ENCODE peak calls at places on chromosomes 1 and 21, in seven cellular contexts. A is B cell, L is uterus, M is nephron progenitor cell, X is right lobe of liver, T is OCI-LY7, W is heart left ventricle. S is an unnamed sample.

GRCh38 chr1:28648493-28649238 is at the start of gene RNU11:
- DNase-seq in X (peak), L (peak), M (peak), W (peak), A (peak), T (peak), S (peak)

GRCh38 chr1:61142726-61143500 is 60.6 kb downstream of the NFIA start:
- DNase-seq in W (no peak), T (no peak), L (no peak), A (no peak), X (no peak), M (no peak), S (no peak)

GRCh38 chr1:218384576-218384975 is 39.4 kb downstream of the TGFB2 start:
- DNase-seq in W (no peak), A (no peak), L (no peak), M (no peak), X (no peak), T (no peak), S (no peak)

GRCh38 chr1:170586942-170587593 is 55.1 kb downstream of the GORAB start:
- DNase-seq in L (peak), T (no peak), M (no peak), X (no peak), W (no peak), A (no peak), S (peak)

GRCh38 chr1:2908081-2908480 is 106.6 kb upstream of the TTC34 start:
- DNase-seq in L (no peak), A (no peak), T (no peak), X (no peak), W (no peak), M (no peak), S (no peak)

GRCh38 chr1:23103001-23103879 is 65.4 kb downstream of the LUZP1 start:
- DNase-seq in A (no peak), W (no peak), L (no peak), T (peak), M (no peak), X (no peak), S (no peak)

GRCh38 chr1:236765831-236766230 is 29.3 kb upstream of the MTR start:
- DNase-seq in L (no peak), M (no peak), W (no peak), A (no peak), X (no peak), T (no peak), S (no peak)

GRCh38 chr1:160108888-160109662 is 6.5 kb upstream of the ATP1A2 start:
- DNase-seq in L (no peak), X (no peak), W (no peak), A (no peak), M (peak), T (peak), S (no peak)

GRCh38 chr1:17436380-17437174 is 2.9 kb downstream of the RCC2 start:
- DNase-seq in T (no peak), L (no peak), X (no peak), W (no peak), A (no peak), M (no peak), S (no peak)

GRCh38 chr1:21547876-21548275 is 38.7 kb downstream of the ALPL start:
- DNase-seq in W (no peak), M (no peak), A (no peak), T (no peak), L (no peak), X (no peak), S (no peak)

GRCh38 chr1:1388078-1388472 is 11.1 kb downstream of the CCNL2 start:
- DNase-seq in M (no peak), L (no peak), W (no peak), A (no peak), T (no peak), X (no peak), S (no peak)

GRCh38 chr1:61227857-61228557 is 145.6 kb downstream of the NFIA start:
- DNase-seq in X (no peak), L (no peak), M (no peak), T (no peak), W (no peak), A (no peak), S (no peak)

GRCh38 chr1:185861630-185862029 is 127.4 kb downstream of the HMCN1 start:
- DNase-seq in X (no peak), W (no peak), M (no peak), A (no peak), L (no peak), T (no peak), S (no peak)

GRCh38 chr21:25878334-25878733 is 143.6 kb downstream of the GABPA start:
- DNase-seq in T (no peak), W (no peak), A (no peak), X (no peak), L (no peak), M (no peak), S (no peak)

GRCh38 chr1:2404890-2405511 is 7.4 kb downstream of the PEX10 start:
- DNase-seq in W (no peak), A (no peak), M (no peak), L (no peak), T (no peak), X (no peak), S (no peak)

GRCh38 chr1:227900571-227901051 is 47.1 kb downstream of the WNT9A start:
- DNase-seq in X (no peak), M (peak), W (peak), T (no peak), A (no peak), L (peak), S (no peak)

GRCh38 chr1:85200367-85200869 is 398 bp downstream of the SYDE2 start:
- DNase-seq in W (peak), A (peak), T (no peak), L (peak), X (no peak), M (peak), S (no peak)

GRCh38 chr1:3113741-3114056 is 44.7 kb downstream of the PRDM16 start:
- DNase-seq in X (no peak), L (no peak), A (no peak), W (no peak), T (no peak), M (no peak), S (no peak)

GRCh38 chr1:21573971-21574458 is 64.8 kb downstream of the ALPL start:
- DNase-seq in W (peak), M (peak), T (peak), X (peak), A (no peak), L (peak), S (peak)

GRCh38 chr1:179228783-179229213 is 679 bp downstream of the ABL2 start:
- DNase-seq in M (peak), A (no peak), X (peak), T (no peak), L (peak), W (peak), S (no peak)

GRCh38 chr1:170461762-170462384 is 70.1 kb upstream of the GORAB start:
- DNase-seq in X (no peak), T (no peak), W (no peak), M (no peak), L (no peak), A (no peak), S (peak)

GRCh38 chr1:37809942-37810341 is 1.9 kb upstream of the YRDC start:
- DNase-seq in W (no peak), L (no peak), M (no peak), T (no peak), X (no peak), A (no peak), S (no peak)

GRCh38 chr21:32496536-32496935 is 84.0 kb downstream of the EVA1C start:
- DNase-seq in T (no peak), X (no peak), M (no peak), W (no peak), L (no peak), A (no peak), S (no peak)

GRCh38 chr1:22636927-22637326 is 499 bp downstream of the C1QA start:
- DNase-seq in M (no peak), A (no peak), W (no peak), L (no peak), X (no peak), T (no peak), S (no peak)

GRCh38 chr1:225635649-225636048 is 17.3 kb downstream of the ENAH start:
- DNase-seq in W (no peak), M (no peak), A (no peak), L (no peak), X (no peak), T (no peak), S (no peak)

GRCh38 chr1:225638853-225639252 is 14.1 kb downstream of the ENAH start:
- DNase-seq in X (no peak), M (no peak), T (no peak), L (no peak), W (no peak), A (no peak), S (no peak)

GRCh38 chr1:225642177-225642576 is 10.7 kb downstream of the ENAH start:
- DNase-seq in W (no peak), M (no peak), A (no peak), L (no peak), T (no peak), X (no peak), S (no peak)

DNA sequence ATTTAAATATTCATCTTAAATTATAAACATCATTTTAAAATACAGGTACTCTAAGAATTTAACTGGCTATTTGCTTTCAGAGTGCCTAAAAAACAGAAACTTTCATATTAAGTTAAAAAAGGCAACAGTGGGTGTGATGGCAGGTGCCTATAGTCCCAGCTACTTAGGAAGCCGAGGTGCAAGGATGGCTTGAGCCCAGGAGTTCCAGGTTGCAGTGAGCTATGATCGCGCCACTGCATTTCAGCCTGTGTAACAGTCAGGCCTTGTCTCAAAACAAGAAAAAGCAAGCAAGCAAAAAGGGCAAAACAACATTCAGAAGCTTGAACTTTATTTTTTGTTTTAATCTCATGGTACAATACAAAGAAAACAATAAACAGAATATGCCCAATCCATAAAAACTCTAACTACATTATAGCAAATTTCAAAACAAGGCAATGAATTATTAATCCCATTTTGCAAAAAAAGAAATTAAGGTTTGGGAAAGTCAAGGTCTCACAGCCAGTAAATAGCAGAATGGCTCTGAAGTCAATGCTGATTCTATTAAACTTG is 15.2 kb downstream of the ENAH start:
- DNase-seq in W (no peak), M (no peak), A (no peak), L (no peak), X (no peak), T (no peak), S (no peak)
- TF ChIP-seq CTCF in W (no peak), M (no peak), A (no peak), L (no peak), X (no peak), T (no peak), S (no peak)

GRCh38 chr1:172208635-172209034 is 211.8 kb upstream of the C1orf105 start:
- DNase-seq in X (no peak), M (no peak), W (no peak), A (no peak), L (no peak), T (no peak), S (no peak)
- TF ChIP-seq CTCF in X (no peak), M (no peak), W (no peak), A (no peak), L (no peak), T (no peak), S (no peak)

GRCh38 chr1:214295934-214296333 is 15.0 kb downstream of the SMYD2 start:
- DNase-seq in M (no peak), L (no peak), A (no peak), T (no peak), W (no peak), X (no peak), S (no peak)

GRCh38 chr1:214287884-214288283 is 6.9 kb downstream of the SMYD2 start:
- DNase-seq in W (no peak), A (no peak), M (no peak), X (no peak), L (no peak), T (no peak), S (no peak)

GRCh38 chr1:214289574-214290272 is 8.8 kb downstream of the SMYD2 start:
- DNase-seq in M (no peak), T (no peak), L (no peak), W (no peak), X (no peak), A (no peak), S (no peak)

GRCh38 chr1:214290399-214291037 is 9.6 kb downstream of the SMYD2 start:
- DNase-seq in T (no peak), M (no peak), A (no peak), X (no peak), L (no peak), W (no peak), S (no peak)

DNA sequence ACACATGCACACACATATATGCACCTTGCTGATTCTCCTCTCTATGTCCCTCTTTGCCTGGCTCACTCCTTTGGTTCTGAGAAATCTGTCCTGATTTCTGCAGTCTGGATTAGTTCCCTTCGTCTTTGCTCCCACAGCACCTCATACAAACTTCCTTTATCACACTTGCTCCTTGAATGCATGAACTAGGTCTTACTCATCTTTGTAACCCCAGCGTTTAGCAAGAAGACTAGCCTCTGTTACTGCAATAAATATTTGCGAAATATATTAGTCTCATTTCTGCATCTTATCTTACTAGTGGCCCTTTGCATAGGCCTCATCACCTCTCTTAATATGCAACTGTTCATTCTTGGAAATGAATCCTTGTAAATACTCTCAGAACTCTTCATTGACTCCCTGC is 11.4 kb downstream of the SMYD2 start:
- DNase-seq in L (no peak), T (no peak), M (no peak), A (no peak), X (no peak), W (no peak), S (no peak)
- TF ChIP-seq CTCF in L (no peak), T (no peak), M (no peak), A (no peak), X (no peak), W (no peak), S (no peak)

DNA sequence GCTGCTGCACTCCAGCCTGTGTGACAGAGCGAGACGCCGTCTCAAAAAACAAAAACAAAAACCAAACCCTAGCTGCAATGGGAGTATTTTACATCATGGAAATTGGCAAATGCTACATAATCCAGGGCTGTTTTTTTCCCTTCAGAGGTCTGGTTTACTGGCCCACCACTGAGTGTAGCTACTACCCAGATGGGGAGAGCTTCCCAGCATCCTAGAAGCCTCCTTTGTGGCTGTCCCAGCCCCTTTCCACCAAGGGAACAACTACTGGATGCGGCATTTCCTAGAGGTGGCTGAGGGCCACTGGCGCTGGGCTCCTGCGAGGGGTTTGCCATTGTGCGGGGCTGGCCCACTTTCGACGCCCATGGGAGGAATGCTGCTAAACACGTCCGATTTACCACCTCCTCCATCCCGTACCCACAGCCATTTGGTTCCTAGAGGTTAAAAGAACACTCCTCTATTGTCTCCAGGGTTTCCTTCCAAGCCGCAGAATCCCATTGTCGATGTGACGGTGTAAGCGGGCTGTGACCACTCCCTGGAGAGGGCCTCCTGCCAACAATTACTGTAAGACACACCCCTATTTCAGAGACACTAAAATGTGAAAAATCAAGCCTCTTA is 55.4 kb downstream of the RUNX3 start:
- DNase-seq in W (peak), M (no peak), X (no peak), L (no peak), A (no peak), T (no peak), S (no peak)
- TF ChIP-seq CTCF in W (no peak), M (no peak), X (no peak), L (no peak), A (no peak), T (no peak), S (no peak)

DNA sequence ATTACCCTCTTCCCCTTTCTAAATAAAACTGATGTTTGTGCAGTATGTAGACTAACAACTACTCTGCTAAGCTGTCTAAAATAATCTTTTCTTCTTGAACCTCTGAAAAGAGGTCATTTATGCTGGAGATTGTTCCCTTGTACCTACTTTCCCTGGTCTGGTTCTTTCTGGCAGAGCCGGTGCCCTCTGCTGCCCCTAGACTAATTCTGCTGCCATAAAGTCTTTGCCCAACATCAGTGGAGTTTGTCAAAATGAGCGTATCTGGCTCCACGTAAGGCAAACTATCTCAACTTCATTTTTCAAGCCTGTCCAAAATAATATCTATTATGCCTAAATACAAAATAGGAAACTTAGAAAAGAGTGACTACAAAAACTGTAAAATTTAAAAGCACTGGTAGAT is 30.9 kb upstream of the ANGPTL7 start:
- DNase-seq in A (no peak), T (no peak), W (no peak), X (peak), L (no peak), M (no peak), S (no peak)
- TF ChIP-seq CTCF in A (no peak), T (no peak), W (no peak), X (no peak), L (no peak), M (no peak), S (no peak)

GRCh38 chr1:33396188-33397124 is 34.4 kb downstream of the PHC2 start:
- DNase-seq in X (no peak), A (no peak), W (no peak), L (no peak), T (no peak), M (no peak), S (no peak)
- TF ChIP-seq CTCF in X (no peak), A (no peak), W (no peak), L (no peak), T (no peak), M (no peak), S (no peak)

DNA sequence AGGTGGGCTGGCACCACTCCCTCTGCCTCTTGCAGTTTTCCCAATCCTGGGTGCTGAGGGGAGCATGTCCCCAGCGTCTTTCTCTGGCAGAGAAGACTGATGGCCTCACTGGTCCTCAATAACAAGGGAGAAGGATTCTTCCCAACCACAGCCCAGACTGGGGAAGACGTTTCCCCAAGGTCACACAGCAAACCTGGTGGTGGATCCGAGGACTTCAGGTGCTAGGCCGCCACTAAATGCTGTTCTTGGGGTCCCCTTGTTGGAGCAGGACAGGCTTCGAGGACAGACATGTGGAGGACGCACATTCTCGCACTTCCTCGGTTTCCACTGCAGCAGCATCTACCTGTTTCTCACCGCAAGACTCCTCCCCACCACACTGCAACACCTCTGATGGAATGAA is 30.9 kb upstream of the PAX7 start:
- DNase-seq in X (no peak), M (no peak), A (no peak), T (no peak), L (no peak), W (no peak), S (no peak)
- TF ChIP-seq CTCF in X (no peak), M (peak), A (no peak), T (no peak), L (no peak), W (peak), S (no peak)

GRCh38 chr1:77925536-77925935 is 37.1 kb downstream of the NEXN start:
- DNase-seq in A (no peak), L (no peak), W (no peak), X (no peak), T (no peak), M (no peak), S (peak)
- TF ChIP-seq CTCF in A (no peak), L (no peak), W (no peak), X (no peak), T (no peak), M (no peak), S (no peak)

S was measured in AG09319.